ENCODE peak calls at places on chromosomes 4 and X, in nine cellular contexts. N, D, L, U, S, G, Y, O and Z are unnamed samples.

GRCh38 chr4:169352332-169352731 is 81.6 kb upstream of the SH3RF1 start:
- DNase-seq in N (no peak), D (no peak), L (no peak), U (no peak), S (no peak), G (no peak), Y (no peak), O (no peak), Z (no peak)

GRCh38 chr4:2402053-2402452 is 16.4 kb downstream of the ZFYVE28 start:
- DNase-seq in N (no peak), D (peak; percentile 69), L (no peak), U (no peak), S (no peak), G (no peak), Y (peak; percentile 47), O (peak; percentile 95), Z (no peak)

GRCh38 chrX:69313622-69314290 is 148.5 kb upstream of the PJA1 start:
- DNase-seq in N (no peak), D (no peak), L (peak; percentile 22), U (no peak), S (no peak), G (no peak), Y (no peak), O (peak; percentile 65), Z (no peak)

GRCh38 chr4:55018978-55019377 is 106.4 kb downstream of the KDR start:
- DNase-seq in N (no peak), D (no peak), L (no peak), U (no peak), S (no peak), G (no peak), Y (no peak), O (peak; percentile 17), Z (no peak)

GRCh38 chrX:48800574-48801280 is 1.1 kb upstream of the HDAC6 start:
- DNase-seq in N (no peak), D (no peak), L (no peak), U (no peak), S (no peak), G (no peak), Y (no peak), O (no peak), Z (no peak)

GRCh38 chrX:24341795-24342194 is 18.6 kb upstream of the SUPT20HL1 start:
- DNase-seq in N (peak; percentile 64), D (no peak), L (no peak), U (no peak), S (no peak), G (no peak), Y (peak; percentile 65), O (no peak), Z (no peak)

GRCh38 chr4:65661469-65661868 is 8.8 kb downstream of the EPHA5 start:
- DNase-seq in N (no peak), D (no peak), L (no peak), U (no peak), S (peak; percentile 22), G (no peak), Y (no peak), O (peak; percentile 11), Z (no peak)

GRCh38 chrX:150893936-150894335 is 4.5 kb downstream of the CD99L2 start:
- DNase-seq in N (no peak), D (no peak), L (no peak), U (no peak), S (no peak), G (no peak), Y (no peak), O (no peak), Z (no peak)

GRCh38 chr4:74682567-74683359 is 111.6 kb downstream of the BTC start:
- DNase-seq in N (peak; percentile 95), D (no peak), L (no peak), U (peak; percentile 14), S (no peak), G (no peak), Y (peak; percentile 88), O (no peak), Z (no peak)

GRCh38 chr4:14178421-14178820 is 550.9 kb upstream of the BOD1L1 start:
- DNase-seq in N (peak; percentile 61), D (no peak), L (no peak), U (peak; percentile 51), S (peak; percentile 79), G (no peak), Y (peak; percentile 54), O (no peak), Z (no peak)

GRCh38 chrX:115940888-115941332 is 229.6 kb upstream of the AGTR2 start:
- DNase-seq in N (peak; percentile 43), D (peak; percentile 90), L (peak; percentile 89), U (peak; percentile 87), S (peak; percentile 84), G (peak; percentile 5), Y (no peak), O (peak; percentile 80), Z (peak; percentile 98)

GRCh38 chr4:47490550-47490949 is 5.5 kb downstream of the ATP10D start:
- DNase-seq in N (peak; percentile 59), D (no peak), L (no peak), U (no peak), S (peak; percentile 44), G (no peak), Y (no peak), O (peak; percentile 38), Z (peak; percentile 79)

GRCh38 chrX:124421898-124422622 is 75.7 kb downstream of the SH2D1A start:
- DNase-seq in N (no peak), D (no peak), L (no peak), U (no peak), S (no peak), G (no peak), Y (no peak), O (no peak), Z (no peak)

GRCh38 chr4:145340071-145340695 is 141.5 kb upstream of the SMAD1 start:
- DNase-seq in N (no peak), D (no peak), L (no peak), U (no peak), S (no peak), G (no peak), Y (no peak), O (peak; percentile 32), Z (no peak)

GRCh38 chr4:140151700-140152014 is 2.3 kb downstream of the MAML3 start:
- DNase-seq in N (peak; percentile 69), D (peak; percentile 83), L (peak; percentile 91), U (peak; percentile 90), S (peak; percentile 79), G (peak; percentile 49), Y (peak; percentile 68), O (peak; percentile 95), Z (peak; percentile 94)

GRCh38 chr4:144748814-144749555 is 103.0 kb downstream of the HHIP start:
- DNase-seq in N (no peak), D (no peak), L (no peak), U (no peak), S (no peak), G (no peak), Y (no peak), O (no peak), Z (no peak)